ENCODE peak calls at places on chromosomes 3 and 15, in seven cellular contexts. Y is GM12878, I is endothelial cell of umbilical vein, A is HCT116, J is HepG2, C is H1, U is K562. M is an unnamed sample. For H3K9me3, the result is how much of the 10 kb centered on the place peaks cover.

GRCh38 chr3:142601713-142602112 is 5.5 kb downstream of the PLS1 start:
- DNase-seq in J (no peak), A (no peak), Y (no peak), U (no peak), C (no peak), I (no peak), M (no peak)

GRCh38 chr3:19652336-19652735 is 281.7 kb downstream of the EFHB start:
- DNase-seq in I (no peak), U (no peak), Y (no peak), J (no peak), A (no peak), C (no peak), M (no peak)

GRCh38 chr3:184491867-184492615 is 69.5 kb upstream of the EPHB3 start:
- DNase-seq in C (no peak), J (no peak), A (no peak), Y (no peak), I (no peak), U (no peak), M (no peak)

GRCh38 chr3:167783781-167784180 is 48.3 kb downstream of the SERPINI1 start:
- DNase-seq in J (no peak), C (no peak), U (no peak), A (no peak), I (no peak), Y (no peak), M (no peak)

GRCh38 chr3:10977864-10978510 is 14.6 kb upstream of the SLC6A1 start:
- DNase-seq in A (no peak), U (no peak), Y (no peak), J (no peak), I (no peak), C (peak), M (no peak)

GRCh38 chr15:90327313-90327712 is 24.8 kb upstream of the ZNF774 start:
- DNase-seq in U (no peak), Y (no peak), J (no peak), A (no peak), I (no peak), C (no peak), M (no peak)

GRCh38 chr15:101011582-101011981 is 92.4 kb downstream of the LRRK1 start:
- DNase-seq in A (no peak), I (peak), J (no peak), U (no peak), Y (no peak), C (no peak), M (no peak)

GRCh38 chr3:56238299-56238698 is 230.0 kb downstream of the ERC2 start:
- DNase-seq in Y (no peak), C (no peak), U (no peak), I (no peak), J (no peak), A (no peak), M (no peak)

GRCh38 chr15:63372753-63373152 is 8.9 kb downstream of the CA12 start:
- DNase-seq in C (no peak), Y (no peak), J (no peak), I (no peak), A (no peak), U (no peak), M (no peak)

DNA sequence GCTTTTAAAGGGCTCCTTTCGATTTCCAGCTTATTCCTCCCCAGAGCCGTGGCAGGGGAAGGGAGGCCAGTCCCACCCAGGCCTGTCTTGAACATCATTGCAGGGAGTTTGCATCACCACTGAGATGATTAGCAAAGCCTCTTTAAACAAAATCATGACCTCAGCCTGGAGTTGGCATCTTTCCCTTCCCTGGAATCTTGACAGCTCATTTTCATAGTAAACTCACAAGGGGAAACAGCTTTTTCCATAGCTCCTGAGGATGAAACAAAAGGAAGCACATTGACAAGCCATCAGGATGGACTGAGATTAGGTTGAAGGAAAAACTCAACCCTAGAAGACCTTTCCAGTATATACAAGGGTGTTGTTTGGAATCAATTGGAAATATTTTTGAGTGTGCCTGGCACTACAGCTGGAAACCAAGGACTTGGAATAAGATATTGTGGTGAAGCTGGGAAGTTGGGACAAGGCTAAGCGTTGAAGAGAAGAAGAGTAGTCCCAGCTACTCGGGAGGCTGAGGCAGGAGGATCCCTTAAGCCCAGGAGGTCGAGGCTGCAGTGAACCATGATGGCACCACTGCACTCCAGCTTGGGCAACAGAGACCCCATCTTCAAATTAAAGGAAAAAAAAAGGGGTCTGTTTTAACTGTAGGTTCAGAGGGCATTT is 3.1 kb upstream of the LARP6 start:
- DNase-seq in A (peak), I (peak), U (no peak), Y (no peak), C (no peak), J (no peak), M (peak)
- TF ChIP-seq POLR2AphosphoS5 in A (no peak), I (peak), U (no peak), Y (no peak), C (no peak), J (no peak), M (no peak)

DNA sequence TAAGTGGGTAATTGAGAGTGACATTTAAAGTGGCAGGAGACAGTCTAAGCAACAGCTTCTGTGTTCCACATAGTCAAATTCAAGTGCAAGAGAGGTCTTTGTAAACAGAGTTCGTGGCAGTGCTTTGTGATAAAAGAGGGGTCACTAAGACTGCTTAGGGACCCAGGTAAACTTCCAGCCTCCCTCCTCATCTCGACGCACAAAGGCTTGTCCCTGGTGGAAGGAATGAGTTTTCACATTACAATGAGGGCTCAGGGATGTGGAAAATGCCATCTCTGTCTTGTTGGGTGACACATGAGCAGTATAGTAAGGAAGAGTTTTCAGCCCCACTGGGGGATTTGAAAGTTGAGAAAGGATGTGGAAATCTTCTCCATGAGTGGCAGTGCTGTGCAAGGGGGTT is 7.3 kb downstream of the GMNC start:
- DNase-seq in J (no peak), A (no peak), C (no peak), I (no peak), U (no peak), Y (no peak), M (no peak)
- H3K9me3 ChIP-seq in J (under half), A (under half), C (under half), I (under half), U (under half), Y (under half), M (under half)

GRCh38 chr15:33112541-33113105 is 81.9 kb downstream of the FMN1 start:
- DNase-seq in U (no peak), C (no peak), J (no peak), A (no peak), Y (no peak), I (no peak), M (no peak)
- TF ChIP-seq EZH2 in U (no peak), C (no peak), J (no peak), A (no peak), Y (no peak), I (no peak), M (no peak)

DNA sequence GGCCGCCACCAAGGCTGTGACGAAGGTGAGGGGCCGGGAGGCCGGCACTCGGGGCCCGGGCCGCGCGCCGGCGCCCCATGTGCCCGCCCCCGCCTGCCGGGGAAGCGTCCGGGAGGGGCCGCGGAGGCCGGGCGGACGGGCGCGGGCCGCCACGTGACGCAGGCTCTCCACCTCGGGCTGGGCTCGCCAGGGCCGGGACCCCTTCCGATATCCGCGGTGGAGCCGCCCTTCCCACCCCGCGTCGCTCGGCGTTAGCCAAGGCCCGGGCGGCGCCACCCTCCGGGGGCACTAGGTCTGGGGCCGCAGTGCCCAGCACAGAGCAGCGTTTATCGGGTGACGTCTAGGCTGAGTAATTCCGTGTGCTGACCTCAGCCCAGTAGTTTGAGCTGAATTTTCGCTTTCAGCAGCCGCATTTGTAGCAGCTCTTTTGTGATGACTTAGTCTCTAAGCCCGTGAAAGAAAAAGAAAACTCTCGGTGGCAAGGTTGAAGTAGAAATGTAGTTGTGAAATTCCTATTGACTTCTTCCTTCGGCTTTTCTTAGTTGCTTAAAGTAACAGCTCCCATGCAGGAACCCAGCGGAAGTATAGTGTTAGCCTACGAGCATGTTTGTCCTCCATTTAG is 885 bp downstream of the CDV3 start:
- DNase-seq in Y (peak), J (peak), C (peak), A (no peak), I (peak), U (peak), M (no peak)
- TF ChIP-seq POLR2AphosphoS5 in Y (peak), J (no peak), C (peak), A (peak), I (peak), U (no peak), M (no peak)

DNA sequence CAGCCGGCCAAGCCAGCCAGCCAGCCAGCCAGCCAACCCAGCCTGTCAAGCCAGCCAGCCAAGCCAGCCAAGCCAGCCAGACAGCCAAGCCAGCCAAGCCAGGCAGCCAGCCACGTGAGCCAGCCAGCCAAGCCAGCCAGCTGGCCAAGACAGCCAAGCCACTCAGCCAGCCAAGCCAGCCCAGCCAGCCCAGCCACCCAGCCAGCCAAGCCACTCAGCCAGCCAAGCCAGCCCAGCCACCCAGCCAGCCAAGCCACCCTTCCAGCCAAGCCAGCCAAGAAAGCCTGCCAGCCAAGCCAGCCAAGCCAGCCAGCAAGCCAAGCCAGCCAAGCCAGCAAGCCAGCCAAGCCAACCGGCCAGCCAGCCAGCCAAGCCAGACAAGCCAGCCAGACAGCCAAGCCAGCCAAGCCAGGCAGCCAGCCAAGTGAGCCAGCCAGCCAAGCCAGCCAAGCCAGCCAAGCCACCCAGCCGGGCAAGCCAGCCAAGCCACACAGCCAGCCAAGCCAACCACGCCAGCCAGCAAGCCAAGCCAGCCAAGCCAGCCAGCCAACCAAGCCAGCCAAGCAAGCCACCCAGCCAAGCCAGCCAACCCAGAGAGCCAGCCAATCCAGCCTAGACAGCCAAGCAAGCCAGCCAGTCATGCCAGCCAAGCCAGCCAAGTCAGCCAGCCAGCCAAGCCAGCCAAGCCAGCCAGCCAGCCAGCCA is 199.5 kb downstream of the GOLGA6L6 start:
- DNase-seq in I (peak), C (no peak), Y (no peak), U (no peak), A (no peak), J (no peak), M (no peak)
- H3K9me3 ChIP-seq in I (half or more), C (half or more), Y (under half), U (under half), A (half or more), J (half or more), M (under half)